ENCODE peak calls at places on chromosomes 2 and 18, in eight cellular contexts. One of them, this sample, is unnamed. For H3K36me3 and H3K27me3, the result is how much of the 10 kb centered on the place peaks cover.

GRCh38 chr2:8433390-8433789 is 248.5 kb upstream of the ID2 start:
- DNase-seq in uterus: no peak
- DNase-seq in adrenal gland: no peak
- DNase-seq in fibroblast of lung: no peak
- DNase-seq in H7: no peak
- DNase-seq in breast epithelium: no peak
- DNase-seq in left ventricle myocardium inferior: no peak
- DNase-seq in CD4-positive, alpha-beta memory T cell: no peak
- DNase-seq in this sample: no peak

GRCh38 chr2:23523651-23524260 is 138.8 kb downstream of the KLHL29 start:
- DNase-seq in adrenal gland: peak
- DNase-seq in CD4-positive, alpha-beta memory T cell: no peak
- DNase-seq in left ventricle myocardium inferior: no peak
- DNase-seq in breast epithelium: no peak
- DNase-seq in fibroblast of lung: peak
- DNase-seq in uterus: peak
- DNase-seq in H7: no peak
- DNase-seq in this sample: no peak

GRCh38 chr18:36187826-36188721 is 777 bp downstream of the MOCOS start:
- DNase-seq in uterus: no peak
- DNase-seq in fibroblast of lung: peak
- DNase-seq in H7: peak
- DNase-seq in left ventricle myocardium inferior: peak
- DNase-seq in breast epithelium: no peak
- DNase-seq in CD4-positive, alpha-beta memory T cell: no peak
- DNase-seq in adrenal gland: peak
- DNase-seq in this sample: no peak

GRCh38 chr2:168632733-168633132 is 169.7 kb upstream of the NOSTRIN start:
- DNase-seq in left ventricle myocardium inferior: no peak
- DNase-seq in fibroblast of lung: peak
- DNase-seq in adrenal gland: peak
- DNase-seq in H7: no peak
- DNase-seq in CD4-positive, alpha-beta memory T cell: no peak
- DNase-seq in uterus: peak
- DNase-seq in breast epithelium: no peak
- DNase-seq in this sample: no peak

GRCh38 chr2:197838036-197838435 is 33.6 kb downstream of the PLCL1 start:
- DNase-seq in H7: no peak
- DNase-seq in CD4-positive, alpha-beta memory T cell: peak
- DNase-seq in left ventricle myocardium inferior: no peak
- DNase-seq in uterus: no peak
- DNase-seq in fibroblast of lung: peak
- DNase-seq in adrenal gland: no peak
- DNase-seq in breast epithelium: no peak
- DNase-seq in this sample: peak

GRCh38 chr2:11750422-11750821 is 4.0 kb downstream of the LPIN1 start:
- DNase-seq in fibroblast of lung: no peak
- DNase-seq in breast epithelium: no peak
- DNase-seq in adrenal gland: no peak
- DNase-seq in uterus: no peak
- DNase-seq in H7: no peak
- DNase-seq in CD4-positive, alpha-beta memory T cell: peak
- DNase-seq in left ventricle myocardium inferior: no peak
- DNase-seq in this sample: peak

GRCh38 chr2:53036196-53036595 is 731.4 kb upstream of the CHAC2 start:
- DNase-seq in left ventricle myocardium inferior: no peak
- DNase-seq in H7: no peak
- DNase-seq in CD4-positive, alpha-beta memory T cell: no peak
- DNase-seq in adrenal gland: no peak
- DNase-seq in uterus: no peak
- DNase-seq in breast epithelium: no peak
- DNase-seq in fibroblast of lung: peak
- DNase-seq in this sample: no peak

GRCh38 chr2:232454630-232455029 is 1.3 kb upstream of the ALPI start:
- DNase-seq in uterus: no peak
- DNase-seq in adrenal gland: no peak
- DNase-seq in H7: peak
- DNase-seq in breast epithelium: no peak
- DNase-seq in CD4-positive, alpha-beta memory T cell: no peak
- DNase-seq in fibroblast of lung: no peak
- DNase-seq in left ventricle myocardium inferior: no peak
- DNase-seq in this sample: no peak

GRCh38 chr2:108640731-108641130 is 78.6 kb upstream of the RANBP2 start:
- DNase-seq in fibroblast of lung: peak
- DNase-seq in CD4-positive, alpha-beta memory T cell: no peak
- DNase-seq in H7: no peak
- DNase-seq in left ventricle myocardium inferior: no peak
- DNase-seq in breast epithelium: no peak
- DNase-seq in uterus: no peak
- DNase-seq in adrenal gland: no peak
- DNase-seq in this sample: no peak

DNA sequence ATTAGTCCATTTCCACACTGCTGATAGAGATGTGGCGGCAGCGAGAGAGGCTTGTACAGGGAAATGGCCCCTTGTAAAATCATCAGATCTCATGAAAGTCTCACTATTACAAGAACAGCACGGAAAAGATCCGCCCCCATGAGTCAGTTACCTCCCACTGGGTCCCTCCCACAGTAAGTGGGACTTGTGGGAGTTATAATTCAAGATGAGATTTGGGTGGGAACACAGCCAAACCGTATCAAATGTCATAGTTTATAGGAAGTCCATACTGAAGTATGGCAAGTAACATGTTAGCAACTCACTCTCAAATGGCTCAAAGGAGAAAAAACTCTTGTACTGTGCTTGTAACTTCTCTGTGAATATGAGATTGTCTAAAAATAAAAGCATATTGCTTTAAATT is 56.1 kb downstream of the FARP2 start:
- DNase-seq in adrenal gland: peak
- DNase-seq in H7: no peak
- DNase-seq in breast epithelium: no peak
- DNase-seq in fibroblast of lung: peak
- DNase-seq in left ventricle myocardium inferior: no peak
- DNase-seq in uterus: no peak
- DNase-seq in CD4-positive, alpha-beta memory T cell: no peak
- DNase-seq in this sample: no peak
- H3K36me3 ChIP-seq in adrenal gland: under half
- H3K36me3 ChIP-seq in H7: under half
- H3K36me3 ChIP-seq in breast epithelium: under half
- H3K36me3 ChIP-seq in fibroblast of lung: under half
- H3K36me3 ChIP-seq in left ventricle myocardium inferior: half or more
- H3K36me3 ChIP-seq in uterus: under half
- H3K36me3 ChIP-seq in CD4-positive, alpha-beta memory T cell: under half
- H3K36me3 ChIP-seq in this sample: under half

GRCh38 chr2:10075101-10075500 is 5.1 kb downstream of the CYS1 start:
- DNase-seq in fibroblast of lung: no peak
- DNase-seq in adrenal gland: no peak
- DNase-seq in breast epithelium: no peak
- DNase-seq in H7: no peak
- DNase-seq in left ventricle myocardium inferior: no peak
- DNase-seq in uterus: no peak
- DNase-seq in CD4-positive, alpha-beta memory T cell: no peak
- DNase-seq in this sample: no peak
- H3K27me3 ChIP-seq in fibroblast of lung: under half
- H3K27me3 ChIP-seq in adrenal gland: under half
- H3K27me3 ChIP-seq in breast epithelium: under half
- H3K27me3 ChIP-seq in H7: under half
- H3K27me3 ChIP-seq in left ventricle myocardium inferior: under half
- H3K27me3 ChIP-seq in uterus: under half
- H3K27me3 ChIP-seq in CD4-positive, alpha-beta memory T cell: under half
- H3K27me3 ChIP-seq in this sample: under half

DNA sequence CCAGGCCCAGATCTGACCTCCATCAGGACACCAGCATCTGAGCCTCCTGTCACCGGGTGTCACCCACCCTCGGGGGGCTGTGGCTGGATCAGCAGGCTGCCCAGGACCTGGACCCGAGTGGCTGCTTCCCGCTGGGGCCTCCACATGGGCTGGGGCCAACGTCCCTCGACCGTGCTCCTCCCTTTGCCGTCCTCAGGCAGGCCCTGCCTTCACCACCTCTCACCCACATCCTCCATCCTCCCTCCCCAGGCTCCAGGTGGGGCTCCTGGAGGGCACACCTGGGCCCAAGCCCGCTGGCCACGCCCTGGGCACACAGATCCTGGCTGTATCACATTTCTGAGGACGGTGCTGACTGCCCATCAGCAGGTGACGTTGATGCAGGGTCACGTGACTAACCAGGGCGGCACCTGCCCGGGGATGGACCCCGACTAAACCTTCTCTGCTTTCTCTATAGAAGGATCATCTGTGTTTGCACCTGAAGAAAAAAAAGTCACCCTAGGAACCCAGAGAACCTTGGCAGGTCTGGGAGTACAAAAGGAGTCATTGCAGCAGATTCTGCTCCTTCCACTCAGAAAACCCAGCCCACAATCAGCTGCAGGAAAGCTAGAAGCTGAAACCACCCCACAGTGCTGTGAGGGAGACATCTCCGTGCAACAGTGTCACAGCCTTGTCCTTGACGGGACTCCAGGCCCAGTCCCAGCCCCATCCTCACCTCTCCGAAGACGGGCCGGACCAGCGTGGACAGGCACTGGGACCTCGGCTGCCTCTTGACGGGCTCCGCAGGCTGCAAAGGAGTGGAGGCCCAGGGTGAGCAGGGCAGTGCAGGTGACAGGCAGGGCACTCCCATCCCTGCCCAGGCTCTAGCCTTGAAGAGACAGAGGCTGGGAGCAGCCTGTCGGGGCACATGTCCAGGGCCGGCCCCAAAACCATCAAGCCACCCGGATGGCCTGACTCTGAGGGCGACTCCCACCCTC is 11.2 kb downstream of the STK25 start:
- DNase-seq in left ventricle myocardium inferior: no peak
- DNase-seq in CD4-positive, alpha-beta memory T cell: no peak
- DNase-seq in H7: peak
- DNase-seq in uterus: no peak
- DNase-seq in adrenal gland: no peak
- DNase-seq in fibroblast of lung: no peak
- DNase-seq in breast epithelium: no peak
- DNase-seq in this sample: no peak
- H3K36me3 ChIP-seq in left ventricle myocardium inferior: half or more
- H3K36me3 ChIP-seq in CD4-positive, alpha-beta memory T cell: under half
- H3K36me3 ChIP-seq in H7: under half
- H3K36me3 ChIP-seq in uterus: under half
- H3K36me3 ChIP-seq in adrenal gland: half or more
- H3K36me3 ChIP-seq in fibroblast of lung: under half
- H3K36me3 ChIP-seq in breast epithelium: under half
- H3K36me3 ChIP-seq in this sample: under half

GRCh38 chr18:55869547-55869946 is 281.6 kb upstream of the TCF4 start:
- DNase-seq in H7: no peak
- DNase-seq in adrenal gland: no peak
- DNase-seq in CD4-positive, alpha-beta memory T cell: no peak
- DNase-seq in breast epithelium: no peak
- DNase-seq in fibroblast of lung: no peak
- DNase-seq in left ventricle myocardium inferior: no peak
- DNase-seq in uterus: no peak
- DNase-seq in this sample: no peak

GRCh38 chr18:55875330-55875933 is 287.4 kb upstream of the TCF4 start:
- DNase-seq in fibroblast of lung: no peak
- DNase-seq in left ventricle myocardium inferior: no peak
- DNase-seq in breast epithelium: no peak
- DNase-seq in H7: no peak
- DNase-seq in adrenal gland: no peak
- DNase-seq in uterus: no peak
- DNase-seq in CD4-positive, alpha-beta memory T cell: no peak
- DNase-seq in this sample: no peak

GRCh38 chr18:55868909-55869308 is 280.9 kb upstream of the TCF4 start:
- DNase-seq in fibroblast of lung: peak
- DNase-seq in left ventricle myocardium inferior: no peak
- DNase-seq in uterus: no peak
- DNase-seq in CD4-positive, alpha-beta memory T cell: no peak
- DNase-seq in H7: no peak
- DNase-seq in breast epithelium: no peak
- DNase-seq in adrenal gland: no peak
- DNase-seq in this sample: no peak

DNA sequence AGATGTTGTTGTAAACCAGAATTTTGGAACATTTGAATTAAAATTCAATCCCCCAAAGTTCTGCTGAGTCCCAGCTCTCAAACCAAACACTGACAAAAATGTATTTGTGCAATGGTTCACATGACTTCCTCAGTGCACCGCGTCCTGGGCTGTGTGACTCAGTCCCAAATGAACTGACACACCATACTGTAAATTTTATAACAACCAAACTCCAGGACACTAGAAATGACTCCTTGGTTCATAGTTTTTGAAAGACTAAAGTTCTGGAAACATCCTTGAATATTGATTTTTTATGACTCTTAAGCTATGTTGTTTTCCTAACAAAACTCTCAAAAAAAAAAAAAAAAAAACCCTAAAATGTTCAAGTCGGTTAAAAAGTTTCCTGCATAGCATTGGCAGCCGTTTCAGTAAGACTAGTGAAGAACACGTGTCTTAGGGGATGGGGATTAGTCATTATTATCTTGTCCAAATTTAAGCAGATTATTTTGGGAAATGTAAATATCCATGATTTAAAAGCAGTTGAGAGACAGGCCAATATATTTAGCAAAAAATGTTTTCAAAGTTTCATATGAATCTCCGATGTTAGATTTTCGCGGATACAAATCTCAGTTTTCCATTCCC is 282.1 kb upstream of the TCF4 start:
- DNase-seq in uterus: peak
- DNase-seq in left ventricle myocardium inferior: peak
- DNase-seq in CD4-positive, alpha-beta memory T cell: no peak
- DNase-seq in adrenal gland: peak
- DNase-seq in breast epithelium: no peak
- DNase-seq in H7: no peak
- DNase-seq in fibroblast of lung: peak
- DNase-seq in this sample: no peak
- H3K27me3 ChIP-seq in uterus: under half
- H3K27me3 ChIP-seq in left ventricle myocardium inferior: under half
- H3K27me3 ChIP-seq in CD4-positive, alpha-beta memory T cell: under half
- H3K27me3 ChIP-seq in adrenal gland: under half
- H3K27me3 ChIP-seq in breast epithelium: under half
- H3K27me3 ChIP-seq in H7: under half
- H3K27me3 ChIP-seq in fibroblast of lung: under half
- H3K27me3 ChIP-seq in this sample: under half

DNA sequence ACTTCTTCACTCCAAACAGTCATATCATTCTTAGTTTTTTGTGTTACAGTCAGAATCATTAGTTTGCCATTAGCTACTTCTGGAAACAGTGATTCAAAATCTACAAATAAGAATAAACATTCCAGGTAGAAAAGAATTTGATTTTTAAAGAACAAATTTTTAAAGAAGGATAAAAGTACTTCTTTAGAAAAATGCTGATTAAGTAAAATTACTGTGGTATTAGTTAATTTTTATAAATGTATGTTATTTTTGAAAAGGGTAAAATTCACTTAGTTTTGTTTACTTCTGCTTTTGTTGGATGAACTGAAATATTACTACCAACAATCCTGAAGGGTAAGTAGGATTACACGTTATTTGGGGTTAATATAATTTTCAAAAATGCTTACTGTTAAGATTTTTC is 11.8 kb downstream of the MMADHC start:
- DNase-seq in uterus: no peak
- DNase-seq in breast epithelium: no peak
- DNase-seq in CD4-positive, alpha-beta memory T cell: no peak
- DNase-seq in left ventricle myocardium inferior: no peak
- DNase-seq in H7: no peak
- DNase-seq in fibroblast of lung: no peak
- DNase-seq in adrenal gland: no peak
- DNase-seq in this sample: no peak
- H3K36me3 ChIP-seq in uterus: under half
- H3K36me3 ChIP-seq in breast epithelium: under half
- H3K36me3 ChIP-seq in CD4-positive, alpha-beta memory T cell: half or more
- H3K36me3 ChIP-seq in left ventricle myocardium inferior: half or more
- H3K36me3 ChIP-seq in H7: under half
- H3K36me3 ChIP-seq in fibroblast of lung: under half
- H3K36me3 ChIP-seq in adrenal gland: half or more
- H3K36me3 ChIP-seq in this sample: under half

This sample was measured in GM06990.